ENCODE peak calls at places on chromosomes 7 and 10, in nine cellular contexts. R, Q, A, T, M, X, I, H and C are unnamed samples.

GRCh38 chr10:45418859-45419672 is 45.0 kb downstream of the ALOX5 start:
- DNase-seq in R (peak), Q (peak), A (no peak), T (peak), M (no peak), X (peak), I (peak), H (peak), C (no peak)

GRCh38 chr7:116727432-116728009 is 55.5 kb downstream of the MET start:
- DNase-seq in R (no peak), Q (no peak), A (no peak), T (no peak), M (no peak), X (no peak), I (no peak), H (no peak), C (no peak)

GRCh38 chr10:125866421-125867029 is 14.6 kb downstream of the DHX32 start:
- DNase-seq in R (no peak), Q (no peak), A (peak), T (no peak), M (no peak), X (no peak), I (no peak), H (no peak), C (no peak)

GRCh38 chr10:6014241-6014761 is 37.0 kb upstream of the IL15RA start:
- DNase-seq in R (peak), Q (no peak), A (no peak), T (no peak), M (no peak), X (peak), I (no peak), H (peak), C (no peak)

GRCh38 chr10:93063977-93064660 is 3.5 kb downstream of the CYP26C1 start:
- DNase-seq in R (no peak), Q (peak), A (no peak), T (peak), M (no peak), X (no peak), I (no peak), H (no peak), C (no peak)

GRCh38 chr7:157442456-157442855 is 105.7 kb downstream of the DNAJB6 start:
- DNase-seq in R (no peak), Q (peak), A (no peak), T (peak), M (no peak), X (no peak), I (no peak), H (no peak), C (no peak)

GRCh38 chr7:48454750-48455192 is 283.5 kb downstream of the ABCA13 start:
- DNase-seq in R (no peak), Q (peak), A (no peak), T (no peak), M (no peak), X (no peak), I (no peak), H (no peak), C (no peak)

GRCh38 chr10:126041804-126042231 is 145.5 kb downstream of the FANK1 start:
- DNase-seq in R (peak), Q (peak), A (no peak), T (peak), M (peak), X (peak), I (peak), H (no peak), C (no peak)

GRCh38 chr7:93218997-93219827 is 7.1 kb downstream of the HEPACAM2 start:
- DNase-seq in R (no peak), Q (no peak), A (no peak), T (no peak), M (no peak), X (no peak), I (no peak), H (no peak), C (no peak)

GRCh38 chr7:44134943-44135628 is 6.0 kb downstream of the MYL7 start:
- DNase-seq in R (no peak), Q (peak), A (no peak), T (no peak), M (no peak), X (no peak), I (no peak), H (no peak), C (no peak)

GRCh38 chr10:22086730-22087364 is 83.3 kb upstream of the DNAJC1 start:
- DNase-seq in R (peak), Q (peak), A (no peak), T (peak), M (no peak), X (peak), I (no peak), H (peak), C (peak)

GRCh38 chr7:98231489-98232275 is 20.4 kb downstream of the TECPR1 start:
- DNase-seq in R (no peak), Q (peak), A (no peak), T (no peak), M (no peak), X (no peak), I (no peak), H (no peak), C (no peak)

GRCh38 chr10:70379581-70380176 is 2.7 kb downstream of the LRRC20 start:
- DNase-seq in R (peak), Q (no peak), A (no peak), T (no peak), M (no peak), X (no peak), I (no peak), H (no peak), C (no peak)

GRCh38 chr10:79084972-79085597 is 16.3 kb downstream of the ZMIZ1 start:
- DNase-seq in R (no peak), Q (peak), A (no peak), T (no peak), M (no peak), X (no peak), I (no peak), H (no peak), C (no peak)

GRCh38 chr10:32350811-32351342 is 3.9 kb upstream of the EPC1 start:
- DNase-seq in R (no peak), Q (no peak), A (no peak), T (no peak), M (no peak), X (no peak), I (no peak), H (no peak), C (no peak)

GRCh38 chr10:90227259-90227658 is 525.9 kb downstream of the KIF20B start:
- DNase-seq in R (no peak), Q (no peak), A (peak), T (no peak), M (peak), X (no peak), I (no peak), H (peak), C (no peak)

GRCh38 chr7:57071-57470 is 135.3 kb upstream of the FAM20C start:
- DNase-seq in R (no peak), Q (peak), A (no peak), T (no peak), M (no peak), X (no peak), I (no peak), H (no peak), C (no peak)

GRCh38 chr7:101779267-101779666 is 38.2 kb upstream of the CUX1 start:
- DNase-seq in R (no peak), Q (no peak), A (no peak), T (no peak), M (no peak), X (no peak), I (no peak), H (no peak), C (no peak)

GRCh38 chr7:138705122-138705521 is 4.0 kb upstream of the SVOPL start:
- DNase-seq in R (no peak), Q (no peak), A (no peak), T (no peak), M (no peak), X (no peak), I (no peak), H (no peak), C (no peak)

GRCh38 chr7:157412021-157412443 is 75.2 kb downstream of the DNAJB6 start:
- DNase-seq in R (no peak), Q (peak), A (no peak), T (no peak), M (no peak), X (peak), I (no peak), H (peak), C (peak)

GRCh38 chr7:75866129-75866496 is 12.7 kb upstream of the RHBDD2 start:
- DNase-seq in R (no peak), Q (no peak), A (no peak), T (no peak), M (no peak), X (no peak), I (no peak), H (no peak), C (no peak)

GRCh38 chr7:98617051-98617959 is at the start of gene NPTX2:
- DNase-seq in R (peak), Q (peak), A (no peak), T (no peak), M (no peak), X (peak), I (no peak), H (peak), C (no peak)

GRCh38 chr7:156503195-156503594 is 137.4 kb upstream of the RNF32 start:
- DNase-seq in R (peak), Q (no peak), A (no peak), T (no peak), M (no peak), X (no peak), I (no peak), H (no peak), C (no peak)

GRCh38 chr7:99029481-99030144 is 114.3 kb downstream of the SMURF1 start:
- DNase-seq in R (no peak), Q (no peak), A (no peak), T (no peak), M (no peak), X (no peak), I (no peak), H (no peak), C (no peak)

GRCh38 chr10:48533951-48534720 is 70.7 kb downstream of the ARHGAP22 start:
- DNase-seq in R (no peak), Q (no peak), A (no peak), T (no peak), M (no peak), X (peak), I (peak), H (no peak), C (no peak)

GRCh38 chr10:95406651-95407280 is 116.0 kb upstream of the PDLIM1 start:
- DNase-seq in R (no peak), Q (no peak), A (no peak), T (peak), M (no peak), X (no peak), I (peak), H (no peak), C (no peak)

GRCh38 chr7:70415179-70415972 is 716.6 kb upstream of the GALNT17 start:
- DNase-seq in R (no peak), Q (no peak), A (no peak), T (no peak), M (no peak), X (no peak), I (no peak), H (no peak), C (no peak)

GRCh38 chr10:67077376-67077775 is 151.5 kb downstream of the LRRTM3 start:
- DNase-seq in R (no peak), Q (no peak), A (no peak), T (no peak), M (no peak), X (no peak), I (no peak), H (no peak), C (no peak)

GRCh38 chr10:23493711-23494110 is 54.8 kb downstream of the OTUD1 start:
- DNase-seq in R (no peak), Q (no peak), A (no peak), T (no peak), M (no peak), X (no peak), I (no peak), H (no peak), C (no peak)

GRCh38 chr10:48579251-48579960 is 25.5 kb downstream of the ARHGAP22 start:
- DNase-seq in R (no peak), Q (no peak), A (no peak), T (no peak), M (no peak), X (peak), I (peak), H (no peak), C (no peak)

GRCh38 chr10:75531571-75532031 is 100.2 kb downstream of the LRMDA start:
- DNase-seq in R (no peak), Q (no peak), A (no peak), T (no peak), M (no peak), X (no peak), I (no peak), H (no peak), C (no peak)

GRCh38 chr10:30865141-30865926 is 166.3 kb downstream of the ZNF438 start:
- DNase-seq in R (no peak), Q (no peak), A (no peak), T (no peak), M (no peak), X (no peak), I (no peak), H (no peak), C (no peak)

GRCh38 chr7:135428011-135428410 is 81.9 kb downstream of the CNOT4 start:
- DNase-seq in R (no peak), Q (no peak), A (no peak), T (no peak), M (no peak), X (no peak), I (no peak), H (no peak), C (no peak)
- TF ChIP-seq CTCF in R (no peak), Q (no peak), A (no peak), T (no peak), M (no peak), X (no peak), I (no peak), H (no peak), C (no peak)

GRCh38 chr10:24618401-24618800 is 105.3 kb downstream of the ARHGAP21 start:
- DNase-seq in R (no peak), Q (no peak), A (no peak), T (no peak), M (peak), X (no peak), I (no peak), H (no peak), C (no peak)

GRCh38 chr10:24617771-24618396 is 105.8 kb downstream of the ARHGAP21 start:
- DNase-seq in R (peak), Q (peak), A (no peak), T (no peak), M (no peak), X (peak), I (no peak), H (no peak), C (no peak)

GRCh38 chr10:24625778-24626177 is 97.9 kb downstream of the ARHGAP21 start:
- DNase-seq in R (no peak), Q (no peak), A (no peak), T (no peak), M (no peak), X (no peak), I (no peak), H (no peak), C (no peak)

DNA sequence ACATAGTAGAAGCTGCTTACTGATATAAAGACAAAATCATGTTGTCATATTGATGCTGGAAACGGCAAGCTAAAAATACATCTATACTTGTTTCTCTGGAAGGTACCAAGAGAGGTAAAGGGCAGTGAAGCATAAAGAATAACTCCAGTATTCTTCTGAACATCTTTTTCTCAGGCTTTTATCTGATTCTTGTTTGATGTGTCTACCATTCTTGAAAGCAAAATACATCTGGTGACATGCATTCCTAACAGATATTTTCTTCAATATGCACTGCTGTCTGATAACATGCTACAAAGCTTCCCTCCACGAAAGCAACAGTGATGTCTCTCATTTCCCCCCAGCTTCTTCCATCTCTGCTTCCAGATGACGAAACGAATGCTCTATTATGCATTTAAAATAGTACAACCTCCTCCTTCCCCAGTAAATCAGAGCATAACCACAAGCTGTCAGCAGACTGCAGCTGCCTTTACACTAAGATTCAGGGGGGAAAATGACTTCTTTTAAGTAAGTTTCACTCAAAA is 100.8 kb downstream of the ARHGAP21 start:
- DNase-seq in R (no peak), Q (no peak), A (no peak), T (no peak), M (no peak), X (peak), I (no peak), H (no peak), C (no peak)
- H3K4me3 ChIP-seq in R (no peak), Q (no peak), A (no peak), T (no peak), M (no peak), X (no peak), I (no peak), H (no peak), C (no peak)

GRCh38 chr10:84164442-84164841 is 9.2 kb upstream of the GPR15LG start:
- DNase-seq in R (no peak), Q (no peak), A (no peak), T (no peak), M (no peak), X (no peak), I (no peak), H (no peak), C (no peak)
- TF ChIP-seq CTCF in R (no peak), Q (no peak), A (no peak), T (no peak), M (no peak), X (no peak), I (no peak), H (no peak), C (no peak)

DNA sequence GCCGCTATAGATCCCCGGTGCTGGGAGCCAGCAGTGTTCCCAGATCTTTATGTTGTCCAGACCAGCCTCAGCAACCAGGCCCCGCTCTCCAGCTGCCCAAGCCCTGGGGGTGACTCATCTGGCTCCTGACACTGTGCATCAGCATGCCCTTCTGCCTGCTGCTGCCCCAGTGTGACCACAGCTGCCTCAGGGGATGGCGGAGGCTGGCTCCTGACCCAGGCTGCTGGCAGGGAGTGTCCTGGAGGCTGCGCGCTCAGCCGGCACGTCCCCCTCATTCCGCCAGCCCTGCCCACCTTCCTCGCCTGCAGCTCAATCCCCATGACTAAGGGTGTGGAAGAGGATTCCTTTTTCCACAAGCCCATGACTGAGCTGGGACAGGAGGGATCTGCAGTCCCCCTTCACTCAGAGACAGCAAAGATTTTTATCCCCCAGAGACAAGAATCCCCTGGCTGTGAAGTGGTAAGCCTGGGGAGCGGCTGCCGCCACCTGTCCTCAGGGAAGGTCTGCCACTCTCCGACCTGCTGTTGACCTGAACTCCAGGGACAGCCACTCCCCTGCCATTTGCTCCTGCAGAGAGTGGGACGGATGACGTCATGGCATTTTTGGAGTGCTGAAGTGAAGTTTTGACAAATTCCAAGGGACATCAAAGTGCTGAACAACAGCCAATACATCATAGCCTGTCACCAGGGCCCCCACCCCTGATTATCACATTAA is 182.8 kb upstream of the BMPER start:
- DNase-seq in R (peak), Q (no peak), A (no peak), T (no peak), M (peak), X (peak), I (no peak), H (peak), C (no peak)
- H3K4me3 ChIP-seq in R (no peak), Q (no peak), A (no peak), T (no peak), M (no peak), X (no peak), I (peak), H (no peak), C (no peak)

GRCh38 chr7:130486114-130486962 is 5.5 kb upstream of the MEST start:
- DNase-seq in R (peak), Q (peak), A (peak), T (no peak), M (no peak), X (no peak), I (no peak), H (no peak), C (no peak)
- TF ChIP-seq CTCF in R (peak), Q (peak), A (peak), T (peak), M (peak), X (peak), I (peak), H (peak), C (no peak)

GRCh38 chr10:119370046-119370770 is 162.8 kb downstream of the GRK5 start:
- DNase-seq in R (no peak), Q (no peak), A (no peak), T (peak), M (no peak), X (peak), I (no peak), H (peak), C (peak)
- H3K4me3 ChIP-seq in R (no peak), Q (no peak), A (no peak), T (peak), M (no peak), X (peak), I (peak), H (peak), C (peak)

GRCh38 chr10:62244088-62244487 is 24.6 kb downstream of the RTKN2 start:
- DNase-seq in R (no peak), Q (no peak), A (no peak), T (no peak), M (no peak), X (no peak), I (no peak), H (no peak), C (no peak)
- TF ChIP-seq CTCF in R (no peak), Q (no peak), A (no peak), T (no peak), M (no peak), X (no peak), I (no peak), H (no peak), C (no peak)